ENCODE peak calls at places on chromosomes 11 and 22, in six cellular contexts. N is IMR-90, B is mesenchymal stem cell, X is H1, D is H9, S is trophoblast cell. E is an unnamed sample.

GRCh38 chr11:131889146-131889577 is 518.7 kb downstream of the NTM start:
- DNase-seq in B (peak), D (no peak), S (peak), X (no peak), N (peak), E (no peak)

GRCh38 chr11:72738199-72739141 is 13.7 kb downstream of the ARAP1 start:
- DNase-seq in N (peak), X (no peak), S (peak), D (no peak), B (peak), E (no peak)

GRCh38 chr11:122754553-122755322 is 83.6 kb upstream of the CRTAM start:
- DNase-seq in N (no peak), B (peak), S (no peak), X (peak), D (peak), E (no peak)

GRCh38 chr22:28019360-28019759 is 100.3 kb upstream of the PITPNB start:
- DNase-seq in X (no peak), N (no peak), D (no peak), S (no peak), B (no peak), E (no peak)

GRCh38 chr22:39117585-39118191 is 20.6 kb downstream of the APOBEC3H start:
- DNase-seq in B (peak), S (no peak), D (peak), N (peak), X (no peak), E (no peak)

GRCh38 chr11:95065336-95065735 is 1.4 kb upstream of the SRSF8 start:
- DNase-seq in B (no peak), N (no peak), X (no peak), S (no peak), D (no peak), E (no peak)

GRCh38 chr11:130455493-130456127 is 7.2 kb downstream of the ADAMTS15 start:
- DNase-seq in B (no peak), X (no peak), S (no peak), D (no peak), N (no peak), E (no peak)

GRCh38 chr22:45776313-45776585 is 104.6 kb downstream of the ATXN10 start:
- DNase-seq in B (no peak), D (no peak), X (no peak), N (no peak), S (no peak), E (no peak)

GRCh38 chr22:29062286-29062949 is 787 bp upstream of the C22orf31 start:
- DNase-seq in S (no peak), B (no peak), D (no peak), N (no peak), X (no peak), E (no peak)

GRCh38 chr11:114229062-114229450 is 67.1 kb upstream of the NNMT start:
- DNase-seq in N (no peak), B (no peak), X (no peak), S (no peak), D (no peak), E (no peak)

GRCh38 chr11:44625759-44626523 is 60.5 kb downstream of the CD82 start:
- DNase-seq in N (no peak), B (no peak), X (no peak), S (no peak), D (no peak), E (no peak)

GRCh38 chr22:48284671-48285070 is 1522.2 kb downstream of the TBC1D22A start:
- DNase-seq in X (no peak), B (no peak), S (no peak), D (no peak), N (no peak), E (no peak)

GRCh38 chr22:24156915-24157782 is 24.1 kb upstream of the SUSD2 start:
- DNase-seq in B (peak), S (peak), D (peak), X (peak), N (peak), E (peak)

GRCh38 chr22:49350441-49351121 is 477.1 kb downstream of the BRD1 start:
- DNase-seq in D (peak), N (no peak), S (no peak), B (no peak), X (no peak), E (no peak)

GRCh38 chr11:126661051-126661450 is 305.6 kb downstream of the ST3GAL4 start:
- DNase-seq in S (no peak), D (no peak), N (no peak), X (no peak), B (no peak), E (no peak)

GRCh38 chr22:45997775-45998637 is 21.0 kb upstream of the WNT7B start:
- DNase-seq in S (no peak), X (no peak), B (no peak), N (no peak), D (no peak), E (no peak)

GRCh38 chr22:30005213-30005857 is 74.9 kb upstream of the HORMAD2 start:
- DNase-seq in S (peak), X (peak), B (peak), D (peak), N (peak), E (peak)

DNA sequence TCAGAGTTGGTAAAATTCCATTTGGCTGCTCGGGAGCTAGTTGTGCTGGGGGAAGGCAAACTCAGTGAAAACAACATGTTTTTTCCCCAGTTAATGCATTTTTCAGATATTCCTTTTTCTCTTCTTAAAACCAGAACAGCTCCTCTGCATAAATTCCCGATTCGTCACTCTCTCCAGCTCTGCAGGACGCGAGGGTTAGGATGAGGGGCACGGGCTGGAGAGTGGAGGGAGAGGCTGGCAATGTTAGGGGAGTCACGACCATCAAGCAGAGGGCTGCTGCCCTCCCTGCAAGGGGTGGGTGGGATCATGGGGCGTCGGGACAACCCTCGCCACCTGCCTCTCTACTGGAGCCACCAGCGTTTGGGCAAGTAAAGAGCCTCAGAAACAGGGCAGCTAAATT is 31.4 kb downstream of the LRRC10B start:
- DNase-seq in S (no peak), X (no peak), N (no peak), B (no peak), D (no peak), E (no peak)
- H2AFZ ChIP-seq in S (no peak), X (no peak), N (no peak), B (no peak), D (no peak), E (no peak)

GRCh38 chr11:79404325-79404724 is 36.5 kb downstream of the TENM4 start:
- DNase-seq in X (no peak), D (no peak), B (peak), S (no peak), N (peak), E (no peak)

GRCh38 chr11:79400717-79401330 is 40.0 kb downstream of the TENM4 start:
- DNase-seq in X (no peak), N (peak), S (no peak), B (peak), D (peak), E (peak)

GRCh38 chr11:79402912-79403311 is 37.9 kb downstream of the TENM4 start:
- DNase-seq in B (no peak), D (no peak), S (no peak), N (no peak), X (no peak), E (no peak)

GRCh38 chr11:79403839-79404238 is 37.0 kb downstream of the TENM4 start:
- DNase-seq in D (no peak), S (no peak), X (no peak), N (no peak), B (no peak), E (no peak)

DNA sequence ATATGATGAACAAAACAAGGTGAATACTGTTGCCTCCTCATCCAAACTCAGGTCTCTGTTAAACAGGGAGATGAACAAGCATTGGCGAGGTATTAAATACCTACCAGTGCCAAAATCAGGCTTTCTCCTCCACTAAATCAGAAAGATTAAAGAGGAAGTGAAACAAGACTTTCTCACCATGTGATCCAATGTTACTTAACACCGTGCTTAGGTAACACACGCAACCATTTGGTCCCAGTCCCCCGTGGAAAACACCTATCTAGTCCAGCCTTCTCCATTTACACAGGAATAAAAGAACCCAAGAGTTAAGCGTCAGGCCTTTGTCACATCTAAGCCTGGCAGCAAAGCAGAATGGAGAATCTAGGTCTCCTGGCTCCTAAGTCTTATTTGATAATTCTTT is 34.5 kb downstream of the TENM4 start:
- DNase-seq in B (no peak), X (no peak), D (no peak), N (no peak), S (no peak), E (no peak)
- H2AK5ac ChIP-seq in B (no peak), X (no peak), D (no peak), N (no peak), S (no peak), E (no peak)

GRCh38 chr22:42699281-42699681 is 21.4 kb downstream of the A4GALT start:
- DNase-seq in S (no peak), X (no peak), N (no peak), B (no peak), D (no peak), E (no peak)
- H3K14ac ChIP-seq in S (no peak), X (no peak), N (no peak), B (no peak), D (peak), E (peak)

GRCh38 chr11:75562048-75562835 is at the start of gene SERPINH1:
- DNase-seq in X (no peak), S (peak), B (peak), N (peak), D (peak), E (no peak)
- H2AFZ ChIP-seq in X (no peak), S (peak), B (peak), N (peak), D (no peak), E (peak)

DNA sequence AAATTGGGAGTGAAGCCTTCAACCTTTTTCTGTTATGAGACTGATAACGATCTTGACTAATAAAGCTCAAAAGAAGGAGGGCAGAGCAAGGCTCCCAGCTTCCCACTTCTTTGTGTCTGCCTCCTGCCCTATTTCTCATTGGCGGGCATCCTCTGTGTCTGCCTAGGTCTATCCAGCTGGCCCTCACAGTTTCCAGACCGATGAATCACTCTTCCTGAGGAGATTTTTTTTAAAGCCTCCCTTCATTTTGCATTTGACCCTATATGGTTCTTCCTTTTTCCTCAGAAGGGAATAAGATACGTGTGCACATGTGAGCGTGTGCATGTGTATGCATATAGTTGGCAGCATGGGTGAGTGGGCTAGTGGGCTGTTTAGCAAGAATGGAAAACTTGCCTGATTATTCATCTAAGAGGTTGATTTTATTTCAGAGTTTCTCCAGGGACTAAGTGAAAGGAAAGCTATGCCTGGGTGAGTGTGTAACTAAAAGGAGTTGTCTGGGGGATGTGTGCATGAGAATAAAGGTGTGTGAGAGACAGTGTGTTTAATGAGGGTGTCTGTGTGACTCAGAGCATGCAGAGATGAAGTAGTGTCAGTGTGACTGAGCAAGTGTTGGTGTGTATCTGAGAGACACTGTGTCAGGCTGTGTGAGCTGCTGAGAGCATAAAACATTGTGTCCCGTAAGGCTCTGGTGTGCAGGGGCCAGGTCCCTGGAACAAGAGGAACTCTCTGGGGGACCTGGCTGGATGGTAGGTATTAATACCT is 12.2 kb downstream of the PHLDB1 start:
- DNase-seq in D (no peak), B (peak), X (no peak), S (no peak), N (peak), E (no peak)
- H2AK5ac ChIP-seq in D (no peak), B (peak), X (peak), S (no peak), N (peak), E (no peak)

E was measured in neuronal stem cell.